ENCODE peak calls at places on chromosome 13, in nine cellular contexts. One of them, this sample, is unnamed.

GRCh38 chr13:89846890-89847585 is 1500.4 kb upstream of the MIR17HG start:
- DNase-seq in colonic mucosa: no peak
- DNase-seq in astrocyte of the spinal cord: peak; percentile 6
- DNase-seq in HFFc6: no peak
- DNase-seq in brain microvascular endothelial cell: no peak
- DNase-seq in GM23338: no peak
- DNase-seq in breast epithelium: no peak
- DNase-seq in cardiac fibroblast: peak; percentile 44
- DNase-seq in tibial artery: no peak
- DNase-seq in this sample: no peak

GRCh38 chr13:73832203-73832602 is 302.0 kb downstream of the KLF12 start:
- DNase-seq in colonic mucosa: no peak
- DNase-seq in astrocyte of the spinal cord: peak; percentile 26
- DNase-seq in HFFc6: no peak
- DNase-seq in brain microvascular endothelial cell: no peak
- DNase-seq in GM23338: no peak
- DNase-seq in breast epithelium: no peak
- DNase-seq in cardiac fibroblast: no peak
- DNase-seq in tibial artery: no peak
- DNase-seq in this sample: no peak

GRCh38 chr13:25268561-25268960 is 18.7 kb downstream of the MTMR6 start:
- DNase-seq in colonic mucosa: no peak
- DNase-seq in astrocyte of the spinal cord: no peak
- DNase-seq in HFFc6: no peak
- DNase-seq in brain microvascular endothelial cell: no peak
- DNase-seq in GM23338: no peak
- DNase-seq in breast epithelium: no peak
- DNase-seq in cardiac fibroblast: no peak
- DNase-seq in tibial artery: no peak
- DNase-seq in this sample: no peak

GRCh38 chr13:97460004-97460756 is 26.2 kb downstream of the RAP2A start:
- DNase-seq in colonic mucosa: no peak
- DNase-seq in astrocyte of the spinal cord: no peak
- DNase-seq in HFFc6: no peak
- DNase-seq in brain microvascular endothelial cell: no peak
- DNase-seq in GM23338: no peak
- DNase-seq in breast epithelium: no peak
- DNase-seq in cardiac fibroblast: peak; percentile 67
- DNase-seq in tibial artery: no peak
- DNase-seq in this sample: no peak

GRCh38 chr13:101178394-101178793 is 237.9 kb downstream of the NALCN start:
- DNase-seq in colonic mucosa: no peak
- DNase-seq in astrocyte of the spinal cord: no peak
- DNase-seq in HFFc6: no peak
- DNase-seq in brain microvascular endothelial cell: no peak
- DNase-seq in GM23338: no peak
- DNase-seq in breast epithelium: no peak
- DNase-seq in cardiac fibroblast: no peak
- DNase-seq in tibial artery: no peak
- DNase-seq in this sample: no peak

GRCh38 chr13:44801990-44802389 is 187.3 kb downstream of the NUFIP1 start:
- DNase-seq in colonic mucosa: no peak
- DNase-seq in astrocyte of the spinal cord: peak; percentile 83
- DNase-seq in HFFc6: peak; percentile 60
- DNase-seq in brain microvascular endothelial cell: peak; percentile 76
- DNase-seq in GM23338: no peak
- DNase-seq in breast epithelium: no peak
- DNase-seq in cardiac fibroblast: peak; percentile 82
- DNase-seq in tibial artery: no peak
- DNase-seq in this sample: no peak

GRCh38 chr13:50365683-50366391 is 350.6 kb downstream of the KCNRG start:
- DNase-seq in colonic mucosa: no peak
- DNase-seq in astrocyte of the spinal cord: no peak
- DNase-seq in HFFc6: no peak
- DNase-seq in brain microvascular endothelial cell: no peak
- DNase-seq in GM23338: no peak
- DNase-seq in breast epithelium: no peak
- DNase-seq in cardiac fibroblast: no peak
- DNase-seq in tibial artery: no peak
- DNase-seq in this sample: no peak

GRCh38 chr13:76387561-76387960 is 498.6 kb downstream of the KCTD12 start:
- DNase-seq in colonic mucosa: no peak
- DNase-seq in astrocyte of the spinal cord: no peak
- DNase-seq in HFFc6: no peak
- DNase-seq in brain microvascular endothelial cell: no peak
- DNase-seq in GM23338: no peak
- DNase-seq in breast epithelium: no peak
- DNase-seq in cardiac fibroblast: no peak
- DNase-seq in tibial artery: no peak
- DNase-seq in this sample: no peak

GRCh38 chr13:94613051-94613450 is 11.4 kb downstream of the GPR180 start:
- DNase-seq in colonic mucosa: no peak
- DNase-seq in astrocyte of the spinal cord: no peak
- DNase-seq in HFFc6: no peak
- DNase-seq in brain microvascular endothelial cell: no peak
- DNase-seq in GM23338: no peak
- DNase-seq in breast epithelium: no peak
- DNase-seq in cardiac fibroblast: no peak
- DNase-seq in tibial artery: no peak
- DNase-seq in this sample: no peak

GRCh38 chr13:102567857-102568256 is 28.9 kb upstream of the TPP2 start:
- DNase-seq in colonic mucosa: no peak
- DNase-seq in astrocyte of the spinal cord: no peak
- DNase-seq in HFFc6: no peak
- DNase-seq in brain microvascular endothelial cell: no peak
- DNase-seq in GM23338: peak; percentile 21
- DNase-seq in breast epithelium: no peak
- DNase-seq in cardiac fibroblast: no peak
- DNase-seq in tibial artery: no peak
- DNase-seq in this sample: no peak

GRCh38 chr13:37599509-37599908 is 941 bp upstream of the POSTN start:
- DNase-seq in colonic mucosa: no peak
- DNase-seq in astrocyte of the spinal cord: no peak
- DNase-seq in HFFc6: no peak
- DNase-seq in brain microvascular endothelial cell: no peak
- DNase-seq in GM23338: no peak
- DNase-seq in breast epithelium: no peak
- DNase-seq in cardiac fibroblast: peak; percentile 51
- DNase-seq in tibial artery: no peak
- DNase-seq in this sample: no peak

GRCh38 chr13:100434010-100434763 is 154.4 kb downstream of the GGACT start:
- DNase-seq in colonic mucosa: no peak
- DNase-seq in astrocyte of the spinal cord: peak; percentile 70
- DNase-seq in HFFc6: peak; percentile 45
- DNase-seq in brain microvascular endothelial cell: peak; percentile 62
- DNase-seq in GM23338: no peak
- DNase-seq in breast epithelium: no peak
- DNase-seq in cardiac fibroblast: peak; percentile 38
- DNase-seq in tibial artery: no peak
- DNase-seq in this sample: no peak

GRCh38 chr13:25062479-25062878 is 33.5 kb upstream of the PABPC3 start:
- DNase-seq in colonic mucosa: no peak
- DNase-seq in astrocyte of the spinal cord: no peak
- DNase-seq in HFFc6: no peak
- DNase-seq in brain microvascular endothelial cell: no peak
- DNase-seq in GM23338: peak; percentile 57
- DNase-seq in breast epithelium: no peak
- DNase-seq in cardiac fibroblast: no peak
- DNase-seq in tibial artery: no peak
- DNase-seq in this sample: no peak

GRCh38 chr13:111925146-111925875 is 141.6 kb upstream of the SOX1 start:
- DNase-seq in colonic mucosa: no peak
- DNase-seq in astrocyte of the spinal cord: no peak
- DNase-seq in HFFc6: no peak
- DNase-seq in brain microvascular endothelial cell: no peak
- DNase-seq in GM23338: no peak
- DNase-seq in breast epithelium: no peak
- DNase-seq in cardiac fibroblast: no peak
- DNase-seq in tibial artery: no peak
- DNase-seq in this sample: no peak

GRCh38 chr13:110705826-110706569 is at the start of gene CARS2:
- DNase-seq in colonic mucosa: peak; percentile 98
- DNase-seq in astrocyte of the spinal cord: peak; percentile 97
- DNase-seq in HFFc6: peak; percentile 94
- DNase-seq in brain microvascular endothelial cell: peak; percentile 93
- DNase-seq in GM23338: peak; percentile 97
- DNase-seq in breast epithelium: peak; percentile 98
- DNase-seq in cardiac fibroblast: peak; percentile 99
- DNase-seq in tibial artery: peak; percentile 99
- DNase-seq in this sample: peak; percentile 90
- TF ChIP-seq CTCF in colonic mucosa: no peak
- TF ChIP-seq CTCF in astrocyte of the spinal cord: no peak
- TF ChIP-seq CTCF in HFFc6: peak; percentile 31
- TF ChIP-seq CTCF in brain microvascular endothelial cell: peak; percentile 16
- TF ChIP-seq CTCF in GM23338: peak; percentile 33
- TF ChIP-seq CTCF in breast epithelium: no peak
- TF ChIP-seq CTCF in cardiac fibroblast: no peak
- TF ChIP-seq CTCF in tibial artery: peak; percentile 28
- TF ChIP-seq CTCF in this sample: no peak

DNA sequence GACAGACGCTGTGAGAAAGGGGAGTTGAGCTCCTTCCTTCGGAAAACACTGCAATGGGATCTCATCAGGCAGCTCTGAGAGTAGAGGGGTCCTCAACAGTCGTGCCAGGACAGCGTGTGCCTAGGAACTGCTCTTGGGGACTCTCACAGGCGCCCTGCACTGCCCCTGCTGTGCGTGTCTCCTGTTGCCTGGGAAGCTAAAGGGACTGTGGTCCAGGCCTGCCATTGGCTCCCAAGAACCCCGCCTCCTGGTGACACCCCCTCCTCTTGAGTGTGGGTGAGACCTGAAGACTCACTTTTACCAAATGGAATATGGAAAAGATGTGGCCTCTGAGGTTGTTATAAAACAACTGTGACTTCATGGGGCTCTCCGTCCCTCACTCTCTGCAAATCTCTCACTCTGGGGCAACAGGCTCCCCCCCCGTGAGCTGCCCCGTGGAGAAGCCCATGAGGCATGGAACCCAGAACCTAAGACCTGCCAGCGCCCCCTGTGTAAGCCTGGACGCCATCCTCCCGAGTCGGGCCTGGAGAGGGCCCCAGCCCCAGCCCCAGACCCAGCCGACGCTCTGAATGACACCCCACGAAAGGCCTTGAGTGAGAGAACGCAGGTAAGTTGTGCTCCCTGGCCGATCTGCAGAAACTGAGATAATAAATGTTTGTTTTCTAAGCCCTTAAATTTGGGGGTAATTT is 302.7 kb downstream of the FGF9 start:
- DNase-seq in colonic mucosa: no peak
- DNase-seq in astrocyte of the spinal cord: no peak
- DNase-seq in HFFc6: no peak
- DNase-seq in brain microvascular endothelial cell: no peak
- DNase-seq in GM23338: peak; percentile 48
- DNase-seq in breast epithelium: no peak
- DNase-seq in cardiac fibroblast: no peak
- DNase-seq in tibial artery: no peak
- DNase-seq in this sample: no peak
- TF ChIP-seq CTCF in colonic mucosa: no peak
- TF ChIP-seq CTCF in astrocyte of the spinal cord: no peak
- TF ChIP-seq CTCF in HFFc6: no peak
- TF ChIP-seq CTCF in brain microvascular endothelial cell: no peak
- TF ChIP-seq CTCF in GM23338: peak; percentile 32
- TF ChIP-seq CTCF in breast epithelium: no peak
- TF ChIP-seq CTCF in cardiac fibroblast: no peak
- TF ChIP-seq CTCF in tibial artery: no peak
- TF ChIP-seq CTCF in this sample: no peak

DNA sequence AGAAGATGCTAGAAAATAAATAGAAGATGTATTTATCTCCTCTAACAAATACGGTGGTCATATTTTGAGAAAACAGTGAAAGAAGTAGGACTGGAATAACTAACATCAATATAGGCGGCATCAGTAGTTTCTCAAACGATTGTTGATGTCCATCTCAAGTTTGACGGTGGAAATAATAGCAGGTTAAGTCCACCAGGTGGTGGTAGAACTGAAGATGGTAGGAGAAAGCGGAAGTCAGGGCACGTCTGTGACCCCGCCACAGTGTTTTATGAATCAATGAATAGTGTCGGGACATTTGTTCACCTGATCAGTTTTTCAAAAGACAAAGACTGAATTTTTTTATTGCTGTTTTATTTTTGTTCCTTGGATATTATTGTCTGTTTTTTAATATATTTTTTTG is 706.4 kb upstream of the SLC10A2 start:
- DNase-seq in colonic mucosa: no peak
- DNase-seq in astrocyte of the spinal cord: no peak
- DNase-seq in HFFc6: no peak
- DNase-seq in brain microvascular endothelial cell: no peak
- DNase-seq in GM23338: peak; percentile 61
- DNase-seq in breast epithelium: no peak
- DNase-seq in cardiac fibroblast: no peak
- DNase-seq in tibial artery: no peak
- DNase-seq in this sample: no peak
- TF ChIP-seq CTCF in colonic mucosa: no peak
- TF ChIP-seq CTCF in astrocyte of the spinal cord: peak; percentile 10
- TF ChIP-seq CTCF in HFFc6: peak; percentile 10
- TF ChIP-seq CTCF in brain microvascular endothelial cell: peak; percentile 23
- TF ChIP-seq CTCF in GM23338: peak; percentile 70
- TF ChIP-seq CTCF in breast epithelium: no peak
- TF ChIP-seq CTCF in cardiac fibroblast: no peak
- TF ChIP-seq CTCF in tibial artery: no peak
- TF ChIP-seq CTCF in this sample: no peak

GRCh38 chr13:80751854-80752253 is 410.9 kb upstream of the SPRY2 start:
- DNase-seq in colonic mucosa: no peak
- DNase-seq in astrocyte of the spinal cord: no peak
- DNase-seq in HFFc6: no peak
- DNase-seq in brain microvascular endothelial cell: no peak
- DNase-seq in GM23338: no peak
- DNase-seq in breast epithelium: no peak
- DNase-seq in cardiac fibroblast: no peak
- DNase-seq in tibial artery: no peak
- DNase-seq in this sample: no peak
- TF ChIP-seq CTCF in colonic mucosa: no peak
- TF ChIP-seq CTCF in astrocyte of the spinal cord: no peak
- TF ChIP-seq CTCF in HFFc6: no peak
- TF ChIP-seq CTCF in brain microvascular endothelial cell: no peak
- TF ChIP-seq CTCF in GM23338: no peak
- TF ChIP-seq CTCF in breast epithelium: no peak
- TF ChIP-seq CTCF in cardiac fibroblast: no peak
- TF ChIP-seq CTCF in tibial artery: no peak
- TF ChIP-seq CTCF in this sample: no peak

DNA sequence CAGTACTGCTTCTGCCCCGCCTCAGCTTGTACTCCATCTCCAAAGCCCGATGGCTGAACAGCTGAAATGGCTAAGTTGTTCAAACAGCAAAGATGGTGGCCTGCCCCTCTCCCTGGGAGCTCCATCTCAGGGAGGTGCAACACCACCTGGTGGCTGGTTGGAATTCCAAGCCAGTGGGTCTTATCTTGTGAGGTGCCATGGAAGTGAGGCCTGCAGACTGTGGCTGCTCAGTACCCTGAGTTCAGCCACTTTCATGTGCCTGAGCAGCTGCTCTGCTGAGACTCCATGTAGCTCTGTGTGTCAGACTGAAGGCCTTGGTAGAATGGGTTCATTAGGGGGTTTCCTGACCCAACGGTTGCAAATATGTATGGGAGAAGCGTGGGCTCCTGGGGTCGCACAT is 67.3 kb upstream of the SPRY2 start:
- DNase-seq in colonic mucosa: no peak
- DNase-seq in astrocyte of the spinal cord: no peak
- DNase-seq in HFFc6: no peak
- DNase-seq in brain microvascular endothelial cell: no peak
- DNase-seq in GM23338: peak; percentile 35
- DNase-seq in breast epithelium: no peak
- DNase-seq in cardiac fibroblast: no peak
- DNase-seq in tibial artery: no peak
- DNase-seq in this sample: no peak
- TF ChIP-seq CTCF in colonic mucosa: no peak
- TF ChIP-seq CTCF in astrocyte of the spinal cord: no peak
- TF ChIP-seq CTCF in HFFc6: peak; percentile 44
- TF ChIP-seq CTCF in brain microvascular endothelial cell: peak; percentile 18
- TF ChIP-seq CTCF in GM23338: peak; percentile 71
- TF ChIP-seq CTCF in breast epithelium: no peak
- TF ChIP-seq CTCF in cardiac fibroblast: no peak
- TF ChIP-seq CTCF in tibial artery: no peak
- TF ChIP-seq CTCF in this sample: no peak

GRCh38 chr13:30617315-30618185 is at the start of gene USPL1:
- DNase-seq in colonic mucosa: peak; percentile 99
- DNase-seq in astrocyte of the spinal cord: peak; percentile 100
- DNase-seq in HFFc6: peak; percentile 99
- DNase-seq in brain microvascular endothelial cell: peak; percentile 97
- DNase-seq in GM23338: peak; percentile 96
- DNase-seq in breast epithelium: peak; percentile 98
- DNase-seq in cardiac fibroblast: peak; percentile 100
- DNase-seq in tibial artery: peak; percentile 99
- DNase-seq in this sample: peak; percentile 99
- TF ChIP-seq CTCF in colonic mucosa: no peak
- TF ChIP-seq CTCF in astrocyte of the spinal cord: no peak
- TF ChIP-seq CTCF in HFFc6: peak; percentile 65
- TF ChIP-seq CTCF in brain microvascular endothelial cell: peak; percentile 41
- TF ChIP-seq CTCF in GM23338: peak; percentile 0
- TF ChIP-seq CTCF in breast epithelium: peak; percentile 71
- TF ChIP-seq CTCF in cardiac fibroblast: peak; percentile 22
- TF ChIP-seq CTCF in tibial artery: peak; percentile 63
- TF ChIP-seq CTCF in this sample: no peak

This sample was measured in AG09319.